ENCODE peak calls at places on chromosomes 13 and 19, in ten cellular contexts. B is pancreas; K is T follicular helper cell; Z is choroid plexus epithelial cell; M is stomach; U is heart right ventricle; J is C1 segment of cervical spinal cord; Y is left ventricle myocardium inferior; X is CD4-positive, alpha-beta T cell; L is aorta. N is an unnamed sample.

GRCh38 chr19:35247526-35248309 is 1.1 kb upstream of the LSR start:
- DNase-seq in Y (no peak), Z (no peak), L (peak), J (no peak), U (peak), X (peak), K (no peak), M (peak), B (peak), N (peak)

GRCh38 chr13:23320926-23321533 is 112.5 kb downstream of the SACS start:
- DNase-seq in U (no peak), J (no peak), Z (no peak), Y (no peak), M (no peak), L (no peak), K (no peak), X (no peak), B (no peak), N (no peak)

GRCh38 chr13:98386632-98387031 is 190.3 kb downstream of the STK24 start:
- DNase-seq in K (no peak), M (no peak), X (no peak), U (no peak), J (no peak), Z (no peak), L (no peak), B (no peak), Y (no peak), N (no peak)

GRCh38 chr13:39531646-39532045 is 71.3 kb downstream of the LHFPL6 start:
- DNase-seq in B (no peak), K (no peak), X (no peak), L (no peak), Z (peak), M (no peak), Y (no peak), U (no peak), J (no peak), N (no peak)

GRCh38 chr13:24253520-24254150 is 55.7 kb upstream of the C1QTNF9 start:
- DNase-seq in B (no peak), J (no peak), M (no peak), U (no peak), L (no peak), K (no peak), Y (no peak), X (no peak), Z (no peak), N (no peak)

GRCh38 chr13:30020726-30021312 is 170.4 kb upstream of the UBL3 start:
- DNase-seq in K (no peak), J (no peak), Z (no peak), L (no peak), X (no peak), M (no peak), B (no peak), Y (no peak), U (no peak), N (no peak)

GRCh38 chr13:55000844-55001243 is 1972.2 kb downstream of the OLFM4 start:
- DNase-seq in M (no peak), K (no peak), B (no peak), L (no peak), Z (no peak), X (no peak), J (no peak), U (no peak), Y (no peak), N (no peak)

GRCh38 chr19:8321760-8322637 is 703 bp downstream of the RPS28 start:
- DNase-seq in B (no peak), M (no peak), K (no peak), X (no peak), U (no peak), Y (no peak), L (no peak), J (no peak), Z (no peak), N (no peak)

GRCh38 chr13:44072536-44072935 is 192.8 kb downstream of the LACC1 start:
- DNase-seq in B (no peak), Y (no peak), Z (no peak), J (no peak), U (no peak), X (no peak), K (no peak), M (no peak), L (no peak), N (no peak)

GRCh38 chr13:42216422-42216735 is 55.6 kb upstream of the AKAP11 start:
- DNase-seq in B (no peak), K (no peak), U (no peak), Y (no peak), J (no peak), L (no peak), Z (no peak), X (no peak), M (no peak), N (no peak)

GRCh38 chr13:98476106-98476505 is 100.8 kb downstream of the STK24 start:
- DNase-seq in L (no peak), U (no peak), B (peak), J (peak), X (peak), K (peak), Z (no peak), M (no peak), Y (no peak), N (no peak)

GRCh38 chr19:56350416-56351045 is 35.9 kb upstream of the ZSCAN5A start:
- DNase-seq in J (no peak), U (peak), B (peak), K (peak), Z (peak), M (peak), Y (no peak), X (peak), L (no peak), N (no peak)

GRCh38 chr13:102852556-102852955 is 6.7 kb downstream of the ERCC5 start:
- DNase-seq in J (no peak), K (no peak), L (no peak), Z (no peak), X (no peak), M (no peak), U (no peak), B (no peak), Y (no peak), N (no peak)

GRCh38 chr13:45325806-45326205 is 15.2 kb downstream of the TPT1 start:
- DNase-seq in U (peak), Y (peak), Z (peak), J (peak), X (no peak), B (peak), M (no peak), L (no peak), K (no peak), N (no peak)

GRCh38 chr19:45506246-45506990 is 861 bp upstream of the VASP start:
- DNase-seq in J (peak), Y (peak), M (peak), U (peak), X (peak), B (peak), Z (peak), L (peak), K (peak), N (peak)

GRCh38 chr19:9323557-9323918 is 441 bp upstream of the ZNF559 start:
- DNase-seq in K (no peak), B (peak), Y (peak), M (peak), X (no peak), U (peak), Z (peak), L (peak), J (no peak), N (peak)

GRCh38 chr13:46850214-46850613 is 46.6 kb downstream of the HTR2A start:
- DNase-seq in J (no peak), L (no peak), U (no peak), Y (no peak), K (no peak), X (no peak), B (no peak), M (no peak), Z (peak), N (no peak)

GRCh38 chr13:98512774-98513327 is 64.1 kb downstream of the STK24 start:
- DNase-seq in K (no peak), Y (no peak), B (no peak), M (no peak), X (no peak), Z (no peak), U (no peak), J (no peak), L (no peak), N (no peak)

GRCh38 chr13:36979361-36980040 is 19.6 kb downstream of the ALG5 start:
- DNase-seq in L (no peak), X (no peak), J (no peak), Y (no peak), U (no peak), Z (peak), M (no peak), B (no peak), K (no peak), N (no peak)

GRCh38 chr19:17834350-17835181 is 13.2 kb downstream of the JAK3 start:
- DNase-seq in Z (no peak), J (no peak), B (no peak), Y (no peak), U (no peak), M (no peak), X (no peak), K (no peak), L (no peak), N (no peak)

GRCh38 chr19:41861098-41861768 is 1.2 kb downstream of the RPS19 start:
- DNase-seq in J (no peak), L (no peak), B (no peak), K (no peak), U (no peak), M (no peak), Y (no peak), Z (no peak), X (no peak), N (no peak)